ENCODE peak calls at places on chromosomes 16 and 17, in six cellular contexts. W, P, M, T, J and V are unnamed samples.

GRCh38 chr16:30009085-30009862 is 1.6 kb downstream of the DOC2A start:
- DNase-seq in T (no peak), M (no peak), J (no peak), P (no peak), W (peak; percentile 43), V (no peak)

GRCh38 chr17:69452664-69453260 is 38.3 kb downstream of the MAP2K6 start:
- DNase-seq in P (no peak), J (no peak), M (no peak), W (no peak), T (no peak), V (no peak)

GRCh38 chr16:87392823-87393679 is 915 bp downstream of the MAP1LC3B start:
- DNase-seq in T (peak; percentile 46), J (peak; percentile 27), W (peak; percentile 80), P (peak; percentile 53), M (no peak), V (peak; percentile 88)

GRCh38 chr17:31405941-31406371 is 14.5 kb downstream of the RAB11FIP4 start:
- DNase-seq in T (no peak), M (no peak), P (no peak), W (no peak), J (no peak), V (no peak)

GRCh38 chr17:6831662-6832263 is at the start of gene TEKT1:
- DNase-seq in W (peak; percentile 74), J (peak; percentile 85), P (peak; percentile 70), M (peak; percentile 60), T (peak; percentile 68), V (peak; percentile 86)

GRCh38 chr16:77585852-77586251 is 136.5 kb upstream of the NUDT7 start:
- DNase-seq in J (no peak), W (peak; percentile 35), M (no peak), P (no peak), T (no peak), V (no peak)

GRCh38 chr17:42989726-42990652 is 8.2 kb upstream of the RPL27 start:
- DNase-seq in W (peak; percentile 86), J (no peak), M (no peak), P (no peak), T (no peak), V (no peak)

GRCh38 chr17:29112780-29113295 is 67.4 kb downstream of the MYO18A start:
- DNase-seq in W (peak; percentile 37), J (no peak), T (peak; percentile 52), M (no peak), P (peak; percentile 28), V (no peak)

GRCh38 chr17:57366558-57367351 is 110.4 kb downstream of the MSI2 start:
- DNase-seq in J (no peak), W (peak; percentile 12), P (peak; percentile 72), M (no peak), T (no peak), V (no peak)

GRCh38 chr17:45342306-45342705 is 25.5 kb upstream of the MAP3K14 start:
- DNase-seq in W (no peak), J (no peak), T (no peak), P (no peak), M (no peak), V (no peak)

DNA sequence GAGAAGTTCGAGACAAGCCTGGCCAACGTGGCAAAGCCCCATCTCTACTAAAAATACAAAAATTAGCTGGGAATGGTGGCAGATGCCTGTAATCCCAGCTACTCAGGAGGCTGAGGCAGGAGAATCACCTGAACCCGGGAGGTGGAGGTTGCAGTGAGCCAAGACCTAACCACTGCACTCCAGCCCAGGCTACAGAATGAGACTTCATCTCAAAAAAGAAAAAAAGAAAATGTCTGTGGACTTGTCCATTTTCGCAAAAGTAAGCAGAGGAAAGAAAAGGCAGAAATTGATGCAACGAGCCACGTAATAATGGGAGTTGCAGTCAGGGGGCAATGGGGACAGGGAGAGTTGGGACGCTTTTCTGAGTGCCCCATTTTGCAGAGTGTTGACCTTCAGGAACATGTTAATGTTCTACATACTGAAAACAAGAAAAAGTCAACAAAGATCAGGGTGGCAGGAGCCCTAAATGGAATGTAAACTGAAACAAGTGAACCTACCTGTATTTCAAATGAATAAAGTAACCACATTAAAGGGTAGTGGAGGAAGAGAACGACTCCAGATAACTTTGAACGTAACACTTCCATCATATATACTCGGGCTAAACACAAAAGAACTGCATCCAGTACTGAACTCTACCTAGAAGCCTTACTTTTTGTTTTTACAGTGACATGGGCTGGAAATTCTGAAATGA is 76.4 kb downstream of the CNGB1 start:
- DNase-seq in W (no peak), P (no peak), T (no peak), M (no peak), J (no peak), V (no peak)
- H3K27ac ChIP-seq in W (peak overlapping the region; percentile 14), P (peak overlapping the region; percentile 93), T (peak overlapping the region; percentile 90), M (no peak overlapping the region), J (peak overlapping the region; percentile 97), V (no peak overlapping the region)

GRCh38 chr17:38890410-38890746 is 20.5 kb downstream of the LASP1 start:
- DNase-seq in P (no peak), M (no peak), T (no peak), W (no peak), J (no peak), V (no peak)

GRCh38 chr17:38891441-38891840 is 21.6 kb downstream of the LASP1 start:
- DNase-seq in J (no peak), W (no peak), M (no peak), P (no peak), T (no peak), V (no peak)

GRCh38 chr17:38889745-38890409 is 20.0 kb downstream of the LASP1 start:
- DNase-seq in T (no peak), J (no peak), W (no peak), M (no peak), P (no peak), V (no peak)

GRCh38 chr17:38886643-38887010 is 16.8 kb downstream of the LASP1 start:
- DNase-seq in P (no peak), T (no peak), W (no peak), M (no peak), J (no peak), V (no peak)

DNA sequence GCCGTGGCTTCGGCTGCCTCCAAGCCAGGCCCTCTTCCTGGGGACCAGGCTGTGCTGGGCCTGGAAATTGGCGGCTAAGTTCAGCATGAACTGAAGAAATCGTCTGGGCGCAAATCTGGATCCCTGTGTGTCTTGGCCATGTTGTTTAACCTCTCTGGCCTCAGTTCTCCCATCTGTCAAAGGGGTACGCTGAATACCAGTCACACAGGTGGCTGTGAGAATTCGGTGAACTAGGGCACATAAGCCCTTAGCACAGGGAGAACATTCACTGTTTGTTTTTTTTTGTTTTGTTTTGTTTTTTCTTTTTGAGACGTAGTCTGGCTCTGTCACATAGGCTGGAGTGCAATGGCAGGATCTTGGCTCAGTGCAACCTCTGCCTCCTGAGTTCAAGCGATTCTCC is 19.0 kb downstream of the LASP1 start:
- DNase-seq in P (no peak), J (no peak), M (no peak), W (no peak), T (no peak), V (no peak)
- H3K4me1 ChIP-seq in P (peaks cover 100% of the 10 kb centered on the region), J (peaks cover 3% of the 10 kb centered on the region), M (peaks cover 98% of the 10 kb centered on the region), W (peaks cover 15% of the 10 kb centered on the region), T (peaks cover 56% of the 10 kb centered on the region), V (peaks cover 55% of the 10 kb centered on the region)

DNA sequence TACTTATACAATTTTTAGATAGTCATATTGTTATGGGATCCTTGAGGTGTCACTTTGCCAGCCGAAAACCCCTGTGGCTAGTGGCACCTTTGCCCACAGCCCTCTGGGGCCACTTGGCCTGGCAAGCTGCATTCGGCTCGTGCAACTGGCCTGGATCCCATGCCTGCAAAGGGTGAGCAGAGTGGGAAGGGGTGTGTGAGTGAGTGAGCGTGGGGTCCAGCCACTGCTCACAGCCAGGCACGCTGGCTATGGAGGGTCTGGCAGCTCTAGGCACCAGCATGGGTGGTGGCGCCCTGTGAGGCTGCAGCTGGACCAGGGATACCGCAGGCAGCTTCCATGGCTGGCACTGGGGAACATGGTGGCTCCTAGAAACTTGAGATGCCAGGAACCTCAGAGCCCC is 49.0 kb downstream of the ESRP2 start:
- DNase-seq in T (no peak), W (no peak), M (no peak), P (no peak), J (no peak), V (no peak)
- H3K36me3 ChIP-seq in T (peaks cover 100% of the 10 kb centered on the region), W (no peaks in the 10 kb centered on the region), M (peaks cover 42% of the 10 kb centered on the region), P (peaks cover 84% of the 10 kb centered on the region), J (peaks cover 5% of the 10 kb centered on the region), V (peaks cover 66% of the 10 kb centered on the region)

GRCh38 chr16:66386629-66387622 is 20.4 kb downstream of the CDH5 start:
- DNase-seq in M (no peak), W (no peak), T (no peak), P (peak; percentile 8), J (no peak), V (peak; percentile 61)
- H3K27ac ChIP-seq in M (no peak overlapping the region), W (no peak overlapping the region), T (no peak overlapping the region), P (no peak overlapping the region), J (no peak overlapping the region), V (no peak overlapping the region)

DNA sequence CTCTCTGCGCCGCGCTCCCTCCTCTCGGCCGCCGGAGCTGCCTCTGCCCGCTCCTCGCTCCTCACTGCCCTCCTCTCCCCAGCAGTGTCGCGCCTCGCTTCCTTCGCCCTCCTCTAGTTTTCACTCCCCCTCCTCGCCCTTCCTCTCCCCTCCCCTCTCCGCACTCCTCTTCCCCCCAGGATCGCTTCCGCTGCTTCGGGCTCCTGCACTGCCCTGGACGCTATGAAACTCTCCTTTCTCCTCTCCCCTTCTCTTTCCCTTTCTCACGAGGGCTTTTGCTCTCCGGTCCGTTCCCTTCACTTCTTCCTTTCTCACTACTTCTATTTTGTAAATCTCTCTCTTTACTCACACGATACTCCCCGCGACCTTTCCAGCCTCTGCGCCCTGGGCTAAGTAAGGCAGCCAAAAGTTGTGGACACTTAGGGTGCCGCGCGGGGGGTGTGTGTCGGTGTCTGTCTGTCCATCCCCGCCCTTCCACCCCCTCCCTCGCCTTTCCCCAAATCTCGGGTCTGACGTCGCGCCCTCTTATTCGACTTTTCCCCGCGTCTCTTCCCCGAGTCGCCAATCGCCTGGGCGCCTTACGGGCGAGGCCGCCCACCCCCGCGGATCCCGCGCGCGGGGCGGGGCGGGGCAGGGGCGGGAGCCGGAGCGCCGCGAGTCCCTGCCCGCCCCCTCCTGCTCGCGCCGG is at the start of gene IRX3:
- DNase-seq in W (peak; percentile 97), J (peak; percentile 90), P (peak; percentile 88), M (no peak), T (peak; percentile 89), V (peak; percentile 94)
- H3K4me1 ChIP-seq in W (peaks cover 6% of the 10 kb centered on the region), J (peaks cover 6% of the 10 kb centered on the region), P (peaks cover 75% of the 10 kb centered on the region), M (no peaks in the 10 kb centered on the region), T (peaks cover 38% of the 10 kb centered on the region), V (peaks cover 25% of the 10 kb centered on the region)

GRCh38 chr16:56620311-56620897 is 5.2 kb upstream of the MT1E start:
- DNase-seq in J (no peak), M (no peak), P (no peak), T (no peak), W (no peak), V (peak; percentile 35)
- H3K36me3 ChIP-seq in J (no peaks in the 10 kb centered on the region), M (no peaks in the 10 kb centered on the region), P (no peaks in the 10 kb centered on the region), T (no peaks in the 10 kb centered on the region), W (no peaks in the 10 kb centered on the region), V (no peaks in the 10 kb centered on the region)

GRCh38 chr16:68785715-68786114 is 48.6 kb downstream of the CDH1 start:
- DNase-seq in M (no peak), J (no peak), T (no peak), P (no peak), W (no peak), V (no peak)
- H3K27ac ChIP-seq in M (no peak overlapping the region), J (no peak overlapping the region), T (no peak overlapping the region), P (peak overlapping the region; percentile 50), W (no peak overlapping the region), V (peak overlapping the region; percentile 39)